ENCODE peak calls at places on chromosomes 12 and 14, in nine cellular contexts. One of them, this sample, is unnamed.

GRCh38 chr14:54776361-54777001 is 126.1 kb downstream of the GCH1 start:
- DNase-seq in GM23248: peak; percentile 86
- DNase-seq in neuronal stem cell: no peak
- DNase-seq in adipocyte: peak; percentile 84
- DNase-seq in transverse colon: peak; percentile 48
- DNase-seq in upper lobe of right lung: peak; percentile 75
- DNase-seq in IMR-90: peak; percentile 79
- DNase-seq in stomach: no peak
- DNase-seq in tibial artery: peak; percentile 66
- DNase-seq in this sample: peak; percentile 90

GRCh38 chr12:57046947-57047890 is 2.7 kb downstream of the MYO1A start:
- DNase-seq in GM23248: no peak
- DNase-seq in neuronal stem cell: no peak
- DNase-seq in adipocyte: no peak
- DNase-seq in transverse colon: no peak
- DNase-seq in upper lobe of right lung: no peak
- DNase-seq in IMR-90: no peak
- DNase-seq in stomach: no peak
- DNase-seq in tibial artery: no peak
- DNase-seq in this sample: no peak

GRCh38 chr12:23600936-23601335 is 348.5 kb downstream of the SOX5 start:
- DNase-seq in GM23248: no peak
- DNase-seq in neuronal stem cell: no peak
- DNase-seq in adipocyte: no peak
- DNase-seq in transverse colon: no peak
- DNase-seq in upper lobe of right lung: no peak
- DNase-seq in IMR-90: no peak
- DNase-seq in stomach: no peak
- DNase-seq in tibial artery: no peak
- DNase-seq in this sample: no peak

GRCh38 chr12:97465012-97465345 is 2.4 kb downstream of the RMST start:
- DNase-seq in GM23248: no peak
- DNase-seq in neuronal stem cell: no peak
- DNase-seq in adipocyte: no peak
- DNase-seq in transverse colon: no peak
- DNase-seq in upper lobe of right lung: no peak
- DNase-seq in IMR-90: no peak
- DNase-seq in stomach: no peak
- DNase-seq in tibial artery: no peak
- DNase-seq in this sample: no peak

GRCh38 chr14:102474934-102475333 is 34.6 kb downstream of the ANKRD9 start:
- DNase-seq in GM23248: no peak
- DNase-seq in neuronal stem cell: no peak
- DNase-seq in adipocyte: no peak
- DNase-seq in transverse colon: peak; percentile 47
- DNase-seq in upper lobe of right lung: peak; percentile 86
- DNase-seq in IMR-90: peak; percentile 80
- DNase-seq in stomach: peak; percentile 35
- DNase-seq in tibial artery: no peak
- DNase-seq in this sample: peak; percentile 13

GRCh38 chr12:47326190-47326589 is 246.4 kb upstream of the AMIGO2 start:
- DNase-seq in GM23248: no peak
- DNase-seq in neuronal stem cell: no peak
- DNase-seq in adipocyte: no peak
- DNase-seq in transverse colon: no peak
- DNase-seq in upper lobe of right lung: no peak
- DNase-seq in IMR-90: no peak
- DNase-seq in stomach: no peak
- DNase-seq in tibial artery: no peak
- DNase-seq in this sample: no peak

GRCh38 chr14:77439861-77440260 is 16.5 kb upstream of the NOXRED1 start:
- DNase-seq in GM23248: no peak
- DNase-seq in neuronal stem cell: no peak
- DNase-seq in adipocyte: no peak
- DNase-seq in transverse colon: no peak
- DNase-seq in upper lobe of right lung: no peak
- DNase-seq in IMR-90: no peak
- DNase-seq in stomach: no peak
- DNase-seq in tibial artery: no peak
- DNase-seq in this sample: no peak

GRCh38 chr12:11836282-11836963 is 186.9 kb downstream of the ETV6 start:
- DNase-seq in GM23248: no peak
- DNase-seq in neuronal stem cell: no peak
- DNase-seq in adipocyte: no peak
- DNase-seq in transverse colon: peak; percentile 71
- DNase-seq in upper lobe of right lung: peak; percentile 75
- DNase-seq in IMR-90: no peak
- DNase-seq in stomach: peak; percentile 50
- DNase-seq in tibial artery: no peak
- DNase-seq in this sample: no peak

GRCh38 chr14:49786315-49786714 is 18.4 kb downstream of the KLHDC2 start:
- DNase-seq in GM23248: no peak
- DNase-seq in neuronal stem cell: no peak
- DNase-seq in adipocyte: no peak
- DNase-seq in transverse colon: no peak
- DNase-seq in upper lobe of right lung: no peak
- DNase-seq in IMR-90: no peak
- DNase-seq in stomach: no peak
- DNase-seq in tibial artery: no peak
- DNase-seq in this sample: no peak

GRCh38 chr12:42846782-42847181 is 257.2 kb upstream of the PRICKLE1 start:
- DNase-seq in GM23248: peak; percentile 64
- DNase-seq in neuronal stem cell: no peak
- DNase-seq in adipocyte: peak; percentile 46
- DNase-seq in transverse colon: no peak
- DNase-seq in upper lobe of right lung: no peak
- DNase-seq in IMR-90: peak; percentile 26
- DNase-seq in stomach: no peak
- DNase-seq in tibial artery: no peak
- DNase-seq in this sample: no peak

GRCh38 chr14:21557084-21557901 is 22.6 kb downstream of the OR10G3 start:
- DNase-seq in GM23248: peak; percentile 80
- DNase-seq in neuronal stem cell: peak; percentile 100
- DNase-seq in adipocyte: peak; percentile 97
- DNase-seq in transverse colon: peak; percentile 77
- DNase-seq in upper lobe of right lung: peak; percentile 72
- DNase-seq in IMR-90: peak; percentile 85
- DNase-seq in stomach: peak; percentile 79
- DNase-seq in tibial artery: peak; percentile 77
- DNase-seq in this sample: peak; percentile 65

GRCh38 chr12:39990122-39991101 is 115.5 kb downstream of the SLC2A13 start:
- DNase-seq in GM23248: peak; percentile 66
- DNase-seq in neuronal stem cell: no peak
- DNase-seq in adipocyte: peak; percentile 81
- DNase-seq in transverse colon: peak; percentile 66
- DNase-seq in upper lobe of right lung: peak; percentile 71
- DNase-seq in IMR-90: peak; percentile 32
- DNase-seq in stomach: peak; percentile 71
- DNase-seq in tibial artery: peak; percentile 56
- DNase-seq in this sample: peak; percentile 7

GRCh38 chr14:101585211-101585610 is 23.9 kb downstream of the DIO3 start:
- DNase-seq in GM23248: no peak
- DNase-seq in neuronal stem cell: no peak
- DNase-seq in adipocyte: no peak
- DNase-seq in transverse colon: no peak
- DNase-seq in upper lobe of right lung: no peak
- DNase-seq in IMR-90: no peak
- DNase-seq in stomach: no peak
- DNase-seq in tibial artery: no peak
- DNase-seq in this sample: no peak

GRCh38 chr14:89598548-89599186 is 181.6 kb upstream of the FOXN3 start:
- DNase-seq in GM23248: peak; percentile 13
- DNase-seq in neuronal stem cell: no peak
- DNase-seq in adipocyte: peak; percentile 8
- DNase-seq in transverse colon: no peak
- DNase-seq in upper lobe of right lung: no peak
- DNase-seq in IMR-90: peak; percentile 38
- DNase-seq in stomach: no peak
- DNase-seq in tibial artery: no peak
- DNase-seq in this sample: no peak

GRCh38 chr14:69895109-69895508 is 15.9 kb downstream of the SMOC1 start:
- DNase-seq in GM23248: no peak
- DNase-seq in neuronal stem cell: no peak
- DNase-seq in adipocyte: no peak
- DNase-seq in transverse colon: no peak
- DNase-seq in upper lobe of right lung: no peak
- DNase-seq in IMR-90: no peak
- DNase-seq in stomach: no peak
- DNase-seq in tibial artery: no peak
- DNase-seq in this sample: no peak

GRCh38 chr12:52495385-52495784 is 2.3 kb upstream of the KRT6A start:
- DNase-seq in GM23248: peak; percentile 34
- DNase-seq in neuronal stem cell: no peak
- DNase-seq in adipocyte: no peak
- DNase-seq in transverse colon: no peak
- DNase-seq in upper lobe of right lung: no peak
- DNase-seq in IMR-90: no peak
- DNase-seq in stomach: no peak
- DNase-seq in tibial artery: no peak
- DNase-seq in this sample: no peak

GRCh38 chr12:85004199-85004598 is 31.9 kb downstream of the TSPAN19 start:
- DNase-seq in GM23248: no peak
- DNase-seq in neuronal stem cell: no peak
- DNase-seq in adipocyte: no peak
- DNase-seq in transverse colon: no peak
- DNase-seq in upper lobe of right lung: no peak
- DNase-seq in IMR-90: no peak
- DNase-seq in stomach: no peak
- DNase-seq in tibial artery: no peak
- DNase-seq in this sample: no peak

GRCh38 chr12:63978519-63978918 is 134.0 kb downstream of the SRGAP1 start:
- DNase-seq in GM23248: peak; percentile 93
- DNase-seq in neuronal stem cell: no peak
- DNase-seq in adipocyte: peak; percentile 62
- DNase-seq in transverse colon: no peak
- DNase-seq in upper lobe of right lung: no peak
- DNase-seq in IMR-90: peak; percentile 88
- DNase-seq in stomach: no peak
- DNase-seq in tibial artery: no peak
- DNase-seq in this sample: peak; percentile 81

GRCh38 chr14:48553443-48553842 is 878.0 kb upstream of the MDGA2 start:
- DNase-seq in GM23248: no peak
- DNase-seq in neuronal stem cell: no peak
- DNase-seq in adipocyte: no peak
- DNase-seq in transverse colon: no peak
- DNase-seq in upper lobe of right lung: no peak
- DNase-seq in IMR-90: no peak
- DNase-seq in stomach: no peak
- DNase-seq in tibial artery: no peak
- DNase-seq in this sample: no peak

GRCh38 chr14:32985881-32986280 is 47.2 kb downstream of the NPAS3 start:
- DNase-seq in GM23248: no peak
- DNase-seq in neuronal stem cell: no peak
- DNase-seq in adipocyte: no peak
- DNase-seq in transverse colon: peak; percentile 11
- DNase-seq in upper lobe of right lung: no peak
- DNase-seq in IMR-90: no peak
- DNase-seq in stomach: no peak
- DNase-seq in tibial artery: no peak
- DNase-seq in this sample: peak; percentile 32

GRCh38 chr12:69278814-69279782 is 39.7 kb downstream of the CPSF6 start:
- DNase-seq in GM23248: no peak
- DNase-seq in neuronal stem cell: no peak
- DNase-seq in adipocyte: no peak
- DNase-seq in transverse colon: no peak
- DNase-seq in upper lobe of right lung: no peak
- DNase-seq in IMR-90: no peak
- DNase-seq in stomach: no peak
- DNase-seq in tibial artery: no peak
- DNase-seq in this sample: no peak
- H3K4me3 ChIP-seq in GM23248: no peak overlapping the region
- H3K4me3 ChIP-seq in neuronal stem cell: no peak overlapping the region
- H3K4me3 ChIP-seq in adipocyte: no peak overlapping the region
- H3K4me3 ChIP-seq in transverse colon: no peak overlapping the region
- H3K4me3 ChIP-seq in upper lobe of right lung: no peak overlapping the region
- H3K4me3 ChIP-seq in IMR-90: no peak overlapping the region
- H3K4me3 ChIP-seq in stomach: no peak overlapping the region
- H3K4me3 ChIP-seq in tibial artery: no peak overlapping the region
- H3K4me3 ChIP-seq in this sample: no peak overlapping the region

GRCh38 chr14:74888164-74889158 is 6.7 kb downstream of the DLST start:
- DNase-seq in GM23248: peak; percentile 45
- DNase-seq in neuronal stem cell: no peak
- DNase-seq in adipocyte: no peak
- DNase-seq in transverse colon: no peak
- DNase-seq in upper lobe of right lung: no peak
- DNase-seq in IMR-90: no peak
- DNase-seq in stomach: no peak
- DNase-seq in tibial artery: no peak
- DNase-seq in this sample: peak; percentile 31
- H3K4me1 ChIP-seq in GM23248: peaks cover 67% of the 10 kb centered on the region
- H3K4me1 ChIP-seq in neuronal stem cell: peaks cover 2% of the 10 kb centered on the region
- H3K4me1 ChIP-seq in adipocyte: peaks cover 50% of the 10 kb centered on the region
- H3K4me1 ChIP-seq in transverse colon: peaks cover 65% of the 10 kb centered on the region
- H3K4me1 ChIP-seq in upper lobe of right lung: peaks cover 54% of the 10 kb centered on the region
- H3K4me1 ChIP-seq in IMR-90: peaks cover 28% of the 10 kb centered on the region
- H3K4me1 ChIP-seq in stomach: peaks cover 31% of the 10 kb centered on the region
- H3K4me1 ChIP-seq in tibial artery: peaks cover 42% of the 10 kb centered on the region
- H3K4me1 ChIP-seq in this sample: peaks cover 31% of the 10 kb centered on the region

GRCh38 chr14:51574009-51574408 is 77.7 kb upstream of the FRMD6 start:
- DNase-seq in GM23248: no peak
- DNase-seq in neuronal stem cell: no peak
- DNase-seq in adipocyte: no peak
- DNase-seq in transverse colon: no peak
- DNase-seq in upper lobe of right lung: no peak
- DNase-seq in IMR-90: no peak
- DNase-seq in stomach: no peak
- DNase-seq in tibial artery: no peak
- DNase-seq in this sample: no peak
- H3K4me3 ChIP-seq in GM23248: no peak overlapping the region
- H3K4me3 ChIP-seq in neuronal stem cell: no peak overlapping the region
- H3K4me3 ChIP-seq in adipocyte: no peak overlapping the region
- H3K4me3 ChIP-seq in transverse colon: no peak overlapping the region
- H3K4me3 ChIP-seq in upper lobe of right lung: no peak overlapping the region
- H3K4me3 ChIP-seq in IMR-90: no peak overlapping the region
- H3K4me3 ChIP-seq in stomach: no peak overlapping the region
- H3K4me3 ChIP-seq in tibial artery: no peak overlapping the region
- H3K4me3 ChIP-seq in this sample: no peak overlapping the region

DNA sequence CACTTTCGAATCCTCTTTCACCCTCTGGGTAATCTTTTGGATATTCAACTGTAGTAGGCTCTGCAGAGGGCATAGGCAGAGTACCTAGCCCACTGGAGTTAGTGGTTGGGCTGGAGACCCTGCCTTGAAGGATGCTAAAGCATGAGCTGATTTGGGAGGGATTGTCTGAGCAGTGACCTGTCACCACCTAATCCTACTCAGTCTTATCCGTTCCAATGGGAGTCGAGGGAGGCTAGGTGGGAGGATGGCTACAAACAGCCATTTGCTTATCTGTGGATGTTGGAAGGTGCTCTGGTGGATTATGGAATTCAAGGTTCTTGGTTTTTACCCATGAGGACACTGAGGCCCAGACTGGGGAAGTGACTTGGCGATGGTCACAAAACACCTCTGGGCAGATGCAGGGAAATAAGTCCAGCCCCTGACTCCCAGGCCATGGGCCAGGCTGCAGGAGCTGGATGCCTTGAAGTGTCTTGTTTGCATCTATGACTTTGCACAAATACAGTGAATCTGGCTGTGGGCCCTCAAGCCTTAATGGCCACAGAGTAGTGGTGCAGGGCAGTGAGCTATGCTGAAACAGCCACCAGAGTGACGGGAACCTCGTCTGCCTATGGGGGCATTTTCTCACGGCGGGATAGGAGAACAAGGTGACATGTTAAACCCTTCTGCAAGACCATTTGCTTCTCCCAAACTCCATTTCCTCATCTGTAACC is 3.7 kb downstream of the KMT5A start:
- DNase-seq in GM23248: peak; percentile 25
- DNase-seq in neuronal stem cell: no peak
- DNase-seq in adipocyte: no peak
- DNase-seq in transverse colon: no peak
- DNase-seq in upper lobe of right lung: no peak
- DNase-seq in IMR-90: no peak
- DNase-seq in stomach: no peak
- DNase-seq in tibial artery: no peak
- DNase-seq in this sample: no peak
- H3K4me1 ChIP-seq in GM23248: peaks cover 32% of the 10 kb centered on the region
- H3K4me1 ChIP-seq in neuronal stem cell: peaks cover 22% of the 10 kb centered on the region
- H3K4me1 ChIP-seq in adipocyte: peaks cover 30% of the 10 kb centered on the region
- H3K4me1 ChIP-seq in transverse colon: peaks cover 51% of the 10 kb centered on the region
- H3K4me1 ChIP-seq in upper lobe of right lung: peaks cover 52% of the 10 kb centered on the region
- H3K4me1 ChIP-seq in IMR-90: peaks cover 13% of the 10 kb centered on the region
- H3K4me1 ChIP-seq in stomach: peaks cover 51% of the 10 kb centered on the region
- H3K4me1 ChIP-seq in tibial artery: peaks cover 54% of the 10 kb centered on the region
- H3K4me1 ChIP-seq in this sample: peaks cover 29% of the 10 kb centered on the region